ENCODE peak calls at places on chromosomes 3 and 15, in eight cellular contexts. One of them, this sample, is unnamed.

GRCh38 chr3:47715928-47716327 is 65.8 kb downstream of the SMARCC1 start:
- DNase-seq in activated CD4-positive, alpha-beta memory T cell treated with anti-CD3 and anti-CD28 coated beads, Interleukin-2, amount 10 ng/mL, durations not matched to agents 7 days and 5 days: no peak
- DNase-seq in left lung: no peak
- DNase-seq in heart right ventricle: no peak
- DNase-seq in breast epithelium: no peak
- DNase-seq in NCI-H2081: no peak
- DNase-seq in D341Med: no peak
- DNase-seq in NCI-H1105: no peak
- DNase-seq in this sample: peak; percentile 59

GRCh38 chr3:156106721-156107373 is 13.5 kb upstream of the KCNAB1 start:
- DNase-seq in activated CD4-positive, alpha-beta memory T cell treated with anti-CD3 and anti-CD28 coated beads, Interleukin-2, amount 10 ng/mL, durations not matched to agents 7 days and 5 days: no peak
- DNase-seq in left lung: no peak
- DNase-seq in heart right ventricle: no peak
- DNase-seq in breast epithelium: no peak
- DNase-seq in NCI-H2081: no peak
- DNase-seq in D341Med: no peak
- DNase-seq in NCI-H1105: no peak
- DNase-seq in this sample: no peak

GRCh38 chr3:135556184-135556583 is 409.3 kb upstream of the PPP2R3A start:
- DNase-seq in activated CD4-positive, alpha-beta memory T cell treated with anti-CD3 and anti-CD28 coated beads, Interleukin-2, amount 10 ng/mL, durations not matched to agents 7 days and 5 days: no peak
- DNase-seq in left lung: no peak
- DNase-seq in heart right ventricle: no peak
- DNase-seq in breast epithelium: no peak
- DNase-seq in NCI-H2081: no peak
- DNase-seq in D341Med: no peak
- DNase-seq in NCI-H1105: no peak
- DNase-seq in this sample: no peak

GRCh38 chr3:178320481-178321352 is 215.5 kb upstream of the KCNMB2 start:
- DNase-seq in activated CD4-positive, alpha-beta memory T cell treated with anti-CD3 and anti-CD28 coated beads, Interleukin-2, amount 10 ng/mL, durations not matched to agents 7 days and 5 days: no peak
- DNase-seq in left lung: peak; percentile 30
- DNase-seq in heart right ventricle: peak; percentile 37
- DNase-seq in breast epithelium: no peak
- DNase-seq in NCI-H2081: no peak
- DNase-seq in D341Med: peak; percentile 19
- DNase-seq in NCI-H1105: no peak
- DNase-seq in this sample: no peak

GRCh38 chr3:14377838-14378169 is 24.6 kb upstream of the SLC6A6 start:
- DNase-seq in activated CD4-positive, alpha-beta memory T cell treated with anti-CD3 and anti-CD28 coated beads, Interleukin-2, amount 10 ng/mL, durations not matched to agents 7 days and 5 days: peak; percentile 79
- DNase-seq in left lung: peak; percentile 83
- DNase-seq in heart right ventricle: no peak
- DNase-seq in breast epithelium: no peak
- DNase-seq in NCI-H2081: no peak
- DNase-seq in D341Med: no peak
- DNase-seq in NCI-H1105: no peak
- DNase-seq in this sample: peak; percentile 81

GRCh38 chr3:16203031-16203430 is 28.6 kb downstream of the GALNT15 start:
- DNase-seq in activated CD4-positive, alpha-beta memory T cell treated with anti-CD3 and anti-CD28 coated beads, Interleukin-2, amount 10 ng/mL, durations not matched to agents 7 days and 5 days: no peak
- DNase-seq in left lung: no peak
- DNase-seq in heart right ventricle: no peak
- DNase-seq in breast epithelium: no peak
- DNase-seq in NCI-H2081: no peak
- DNase-seq in D341Med: no peak
- DNase-seq in NCI-H1105: no peak
- DNase-seq in this sample: no peak

GRCh38 chr3:72597756-72598195 is 250.5 kb downstream of the SHQ1 start:
- DNase-seq in activated CD4-positive, alpha-beta memory T cell treated with anti-CD3 and anti-CD28 coated beads, Interleukin-2, amount 10 ng/mL, durations not matched to agents 7 days and 5 days: no peak
- DNase-seq in left lung: no peak
- DNase-seq in heart right ventricle: no peak
- DNase-seq in breast epithelium: no peak
- DNase-seq in NCI-H2081: no peak
- DNase-seq in D341Med: peak; percentile 78
- DNase-seq in NCI-H1105: no peak
- DNase-seq in this sample: no peak

GRCh38 chr3:127820871-127821853 is 1.2 kb downstream of the MGLL start:
- DNase-seq in activated CD4-positive, alpha-beta memory T cell treated with anti-CD3 and anti-CD28 coated beads, Interleukin-2, amount 10 ng/mL, durations not matched to agents 7 days and 5 days: peak; percentile 24
- DNase-seq in left lung: peak; percentile 85
- DNase-seq in heart right ventricle: no peak
- DNase-seq in breast epithelium: no peak
- DNase-seq in NCI-H2081: peak; percentile 75
- DNase-seq in D341Med: no peak
- DNase-seq in NCI-H1105: peak; percentile 56
- DNase-seq in this sample: peak; percentile 70

GRCh38 chr3:169112153-169112892 is 551.2 kb downstream of the MECOM start:
- DNase-seq in activated CD4-positive, alpha-beta memory T cell treated with anti-CD3 and anti-CD28 coated beads, Interleukin-2, amount 10 ng/mL, durations not matched to agents 7 days and 5 days: no peak
- DNase-seq in left lung: no peak
- DNase-seq in heart right ventricle: no peak
- DNase-seq in breast epithelium: no peak
- DNase-seq in NCI-H2081: no peak
- DNase-seq in D341Med: no peak
- DNase-seq in NCI-H1105: no peak
- DNase-seq in this sample: no peak

GRCh38 chr3:146067048-146067447 is 93.9 kb downstream of the PLOD2 start:
- DNase-seq in activated CD4-positive, alpha-beta memory T cell treated with anti-CD3 and anti-CD28 coated beads, Interleukin-2, amount 10 ng/mL, durations not matched to agents 7 days and 5 days: no peak
- DNase-seq in left lung: no peak
- DNase-seq in heart right ventricle: no peak
- DNase-seq in breast epithelium: no peak
- DNase-seq in NCI-H2081: no peak
- DNase-seq in D341Med: no peak
- DNase-seq in NCI-H1105: no peak
- DNase-seq in this sample: no peak

GRCh38 chr15:78930577-78931388 is 14.1 kb downstream of the CTSH start:
- DNase-seq in activated CD4-positive, alpha-beta memory T cell treated with anti-CD3 and anti-CD28 coated beads, Interleukin-2, amount 10 ng/mL, durations not matched to agents 7 days and 5 days: no peak
- DNase-seq in left lung: no peak
- DNase-seq in heart right ventricle: no peak
- DNase-seq in breast epithelium: peak; percentile 73
- DNase-seq in NCI-H2081: no peak
- DNase-seq in D341Med: no peak
- DNase-seq in NCI-H1105: no peak
- DNase-seq in this sample: peak; percentile 62

GRCh38 chr15:99954361-99955180 is 221.3 kb upstream of the LYSMD4 start:
- DNase-seq in activated CD4-positive, alpha-beta memory T cell treated with anti-CD3 and anti-CD28 coated beads, Interleukin-2, amount 10 ng/mL, durations not matched to agents 7 days and 5 days: peak; percentile 4
- DNase-seq in left lung: no peak
- DNase-seq in heart right ventricle: no peak
- DNase-seq in breast epithelium: no peak
- DNase-seq in NCI-H2081: no peak
- DNase-seq in D341Med: no peak
- DNase-seq in NCI-H1105: no peak
- DNase-seq in this sample: no peak

GRCh38 chr3:184259396-184259877 is 1.9 kb downstream of the CAMK2N2 start:
- DNase-seq in activated CD4-positive, alpha-beta memory T cell treated with anti-CD3 and anti-CD28 coated beads, Interleukin-2, amount 10 ng/mL, durations not matched to agents 7 days and 5 days: no peak
- DNase-seq in left lung: no peak
- DNase-seq in heart right ventricle: no peak
- DNase-seq in breast epithelium: no peak
- DNase-seq in NCI-H2081: no peak
- DNase-seq in D341Med: no peak
- DNase-seq in NCI-H1105: no peak
- DNase-seq in this sample: no peak

GRCh38 chr15:63860161-63860954 is 26.6 kb upstream of the HERC1 start:
- DNase-seq in activated CD4-positive, alpha-beta memory T cell treated with anti-CD3 and anti-CD28 coated beads, Interleukin-2, amount 10 ng/mL, durations not matched to agents 7 days and 5 days: peak; percentile 60
- DNase-seq in left lung: no peak
- DNase-seq in heart right ventricle: no peak
- DNase-seq in breast epithelium: no peak
- DNase-seq in NCI-H2081: no peak
- DNase-seq in D341Med: no peak
- DNase-seq in NCI-H1105: no peak
- DNase-seq in this sample: no peak

GRCh38 chr15:59223736-59224135 is 17.1 kb downstream of the LDHAL6B start:
- DNase-seq in activated CD4-positive, alpha-beta memory T cell treated with anti-CD3 and anti-CD28 coated beads, Interleukin-2, amount 10 ng/mL, durations not matched to agents 7 days and 5 days: no peak
- DNase-seq in left lung: no peak
- DNase-seq in heart right ventricle: no peak
- DNase-seq in breast epithelium: no peak
- DNase-seq in NCI-H2081: no peak
- DNase-seq in D341Med: no peak
- DNase-seq in NCI-H1105: no peak
- DNase-seq in this sample: no peak

GRCh38 chr3:114569186-114569585 is 275.4 kb downstream of the TIGIT start:
- DNase-seq in activated CD4-positive, alpha-beta memory T cell treated with anti-CD3 and anti-CD28 coated beads, Interleukin-2, amount 10 ng/mL, durations not matched to agents 7 days and 5 days: no peak
- DNase-seq in left lung: no peak
- DNase-seq in heart right ventricle: no peak
- DNase-seq in breast epithelium: no peak
- DNase-seq in NCI-H2081: no peak
- DNase-seq in D341Med: no peak
- DNase-seq in NCI-H1105: no peak
- DNase-seq in this sample: no peak

GRCh38 chr15:68587769-68588385 is 9.1 kb downstream of the CORO2B start:
- DNase-seq in activated CD4-positive, alpha-beta memory T cell treated with anti-CD3 and anti-CD28 coated beads, Interleukin-2, amount 10 ng/mL, durations not matched to agents 7 days and 5 days: no peak
- DNase-seq in left lung: no peak
- DNase-seq in heart right ventricle: no peak
- DNase-seq in breast epithelium: no peak
- DNase-seq in NCI-H2081: no peak
- DNase-seq in D341Med: no peak
- DNase-seq in NCI-H1105: no peak
- DNase-seq in this sample: no peak

GRCh38 chr3:20575153-20575552 is 389.1 kb upstream of the SGO1 start:
- DNase-seq in activated CD4-positive, alpha-beta memory T cell treated with anti-CD3 and anti-CD28 coated beads, Interleukin-2, amount 10 ng/mL, durations not matched to agents 7 days and 5 days: no peak
- DNase-seq in left lung: no peak
- DNase-seq in heart right ventricle: no peak
- DNase-seq in breast epithelium: no peak
- DNase-seq in NCI-H2081: no peak
- DNase-seq in D341Med: no peak
- DNase-seq in NCI-H1105: no peak
- DNase-seq in this sample: no peak

GRCh38 chr15:78681306-78682012 is 40.4 kb upstream of the CHRNB4 start:
- DNase-seq in activated CD4-positive, alpha-beta memory T cell treated with anti-CD3 and anti-CD28 coated beads, Interleukin-2, amount 10 ng/mL, durations not matched to agents 7 days and 5 days: no peak
- DNase-seq in left lung: no peak
- DNase-seq in heart right ventricle: no peak
- DNase-seq in breast epithelium: no peak
- DNase-seq in NCI-H2081: peak; percentile 69
- DNase-seq in D341Med: peak; percentile 91
- DNase-seq in NCI-H1105: no peak
- DNase-seq in this sample: peak; percentile 15

GRCh38 chr15:99565031-99565280 is 828 bp upstream of the MEF2A start:
- DNase-seq in activated CD4-positive, alpha-beta memory T cell treated with anti-CD3 and anti-CD28 coated beads, Interleukin-2, amount 10 ng/mL, durations not matched to agents 7 days and 5 days: no peak
- DNase-seq in left lung: no peak
- DNase-seq in heart right ventricle: no peak
- DNase-seq in breast epithelium: no peak
- DNase-seq in NCI-H2081: no peak
- DNase-seq in D341Med: no peak
- DNase-seq in NCI-H1105: no peak
- DNase-seq in this sample: no peak

GRCh38 chr15:90402230-90402629 is 14.2 kb downstream of the IQGAP1 start:
- DNase-seq in activated CD4-positive, alpha-beta memory T cell treated with anti-CD3 and anti-CD28 coated beads, Interleukin-2, amount 10 ng/mL, durations not matched to agents 7 days and 5 days: no peak
- DNase-seq in left lung: no peak
- DNase-seq in heart right ventricle: no peak
- DNase-seq in breast epithelium: no peak
- DNase-seq in NCI-H2081: peak; percentile 23
- DNase-seq in D341Med: peak; percentile 57
- DNase-seq in NCI-H1105: no peak
- DNase-seq in this sample: peak; percentile 80

GRCh38 chr15:95215016-95215415 is 983.7 kb downstream of the MCTP2 start:
- DNase-seq in activated CD4-positive, alpha-beta memory T cell treated with anti-CD3 and anti-CD28 coated beads, Interleukin-2, amount 10 ng/mL, durations not matched to agents 7 days and 5 days: no peak
- DNase-seq in left lung: no peak
- DNase-seq in heart right ventricle: no peak
- DNase-seq in breast epithelium: no peak
- DNase-seq in NCI-H2081: no peak
- DNase-seq in D341Med: no peak
- DNase-seq in NCI-H1105: no peak
- DNase-seq in this sample: no peak

GRCh38 chr3:141006344-141006743 is 44.8 kb upstream of the SPSB4 start:
- DNase-seq in activated CD4-positive, alpha-beta memory T cell treated with anti-CD3 and anti-CD28 coated beads, Interleukin-2, amount 10 ng/mL, durations not matched to agents 7 days and 5 days: no peak
- DNase-seq in left lung: no peak
- DNase-seq in heart right ventricle: no peak
- DNase-seq in breast epithelium: no peak
- DNase-seq in NCI-H2081: no peak
- DNase-seq in D341Med: no peak
- DNase-seq in NCI-H1105: no peak
- DNase-seq in this sample: no peak

GRCh38 chr3:133853925-133854227 is 41.8 kb downstream of the RAB6B start:
- DNase-seq in activated CD4-positive, alpha-beta memory T cell treated with anti-CD3 and anti-CD28 coated beads, Interleukin-2, amount 10 ng/mL, durations not matched to agents 7 days and 5 days: no peak
- DNase-seq in left lung: no peak
- DNase-seq in heart right ventricle: no peak
- DNase-seq in breast epithelium: no peak
- DNase-seq in NCI-H2081: no peak
- DNase-seq in D341Med: no peak
- DNase-seq in NCI-H1105: no peak
- DNase-seq in this sample: no peak

This sample was measured in aorta.